ENCODE peak calls at places on chromosomes 7 and 10, in ten cellular contexts. R is activated T-helper 9 cell treated with anti-CD3 and anti-CD28 coated beads, Interleukin-2, amount 50 U/mL, for 16 hours; E is iris pigment epithelial cell; Q is B cell; D is AG08395; P is activated CD4-positive, alpha-beta T cell treated with anti-CD3 and anti-CD28 coated beads, Interleukin-2, amount 50 U/mL, for 1 hour; H is COR-L47; N is stimulated activated CD4-positive, alpha-beta T cell treated with anti-CD3 and anti-CD28 coated beads, Interleukin-12 subunit alpha, Interleukin-12 subunit beta, amount 100 ng/mL, for 4 hours; I is stimulated activated CD8-positive, alpha-beta memory T cell treated with anti-CD3 and anti-CD28 coated beads, Interleukin-2, amount 100 ng/mL, for 1 hour; G is Panc1. Y is an unnamed sample.

GRCh38 chr10:121772890-121773289 is 154.9 kb downstream of the ATE1 start:
- DNase-seq in R (no peak), E (peak), Q (no peak), D (no peak), P (no peak), H (no peak), N (no peak), I (no peak), G (no peak), Y (no peak)

GRCh38 chr7:47571355-47572100 is 10.4 kb downstream of the TNS3 start:
- DNase-seq in R (no peak), E (peak), Q (no peak), D (peak), P (no peak), H (peak), N (no peak), I (no peak), G (no peak), Y (no peak)

GRCh38 chr10:12811725-12812310 is 189.7 kb downstream of the CCDC3 start:
- DNase-seq in R (no peak), E (no peak), Q (no peak), D (no peak), P (no peak), H (no peak), N (no peak), I (no peak), G (no peak), Y (no peak)

GRCh38 chr10:6920072-6921019 is 340.3 kb upstream of the PRKCQ start:
- DNase-seq in R (peak), E (peak), Q (peak), D (peak), P (peak), H (peak), N (peak), I (peak), G (peak), Y (peak)

GRCh38 chr10:70664702-70665195 is 7.6 kb upstream of the ADAMTS14 start:
- DNase-seq in R (no peak), E (peak), Q (no peak), D (peak), P (no peak), H (peak), N (no peak), I (no peak), G (no peak), Y (no peak)

GRCh38 chr10:29618341-29619171 is 16.2 kb downstream of the SVIL start:
- DNase-seq in R (no peak), E (no peak), Q (no peak), D (no peak), P (no peak), H (no peak), N (no peak), I (no peak), G (no peak), Y (no peak)

GRCh38 chr10:113552014-113552413 is 839 bp upstream of the HABP2 start:
- DNase-seq in R (no peak), E (no peak), Q (no peak), D (no peak), P (no peak), H (no peak), N (no peak), I (no peak), G (no peak), Y (no peak)

GRCh38 chr10:131821378-131822012 is 79.3 kb upstream of the PPP2R2D start:
- DNase-seq in R (no peak), E (no peak), Q (no peak), D (no peak), P (no peak), H (no peak), N (no peak), I (no peak), G (no peak), Y (peak)

GRCh38 chr7:144513332-144513731 is 109.8 kb upstream of the NOBOX start:
- DNase-seq in R (no peak), E (peak), Q (no peak), D (no peak), P (no peak), H (peak), N (no peak), I (no peak), G (peak), Y (no peak)

GRCh38 chr10:14431868-14432267 is 101.1 kb upstream of the FRMD4A start:
- DNase-seq in R (no peak), E (no peak), Q (no peak), D (no peak), P (no peak), H (no peak), N (no peak), I (no peak), G (no peak), Y (no peak)

GRCh38 chr10:97000487-97001182 is 168.5 kb downstream of the LCOR start:
- DNase-seq in R (no peak), E (no peak), Q (no peak), D (no peak), P (no peak), H (no peak), N (no peak), I (no peak), G (no peak), Y (no peak)

GRCh38 chr10:99981581-99982199 is 28.1 kb downstream of the DNMBP start:
- DNase-seq in R (no peak), E (no peak), Q (no peak), D (no peak), P (no peak), H (no peak), N (no peak), I (no peak), G (no peak), Y (no peak)

GRCh38 chr7:10797157-10797556 is 176.5 kb upstream of the PHF14 start:
- DNase-seq in R (no peak), E (no peak), Q (no peak), D (no peak), P (no peak), H (no peak), N (no peak), I (no peak), G (no peak), Y (no peak)

GRCh38 chr10:123141791-123142700 is 5.9 kb upstream of the HMX2 start:
- DNase-seq in R (no peak), E (no peak), Q (peak), D (no peak), P (no peak), H (no peak), N (no peak), I (no peak), G (no peak), Y (no peak)

GRCh38 chr10:5317547-5318107 is 47.1 kb upstream of the UCN3 start:
- DNase-seq in R (peak), E (peak), Q (no peak), D (peak), P (peak), H (no peak), N (peak), I (peak), G (peak), Y (no peak)

GRCh38 chr10:44517635-44518034 is 132.7 kb upstream of the CXCL12 start:
- DNase-seq in R (no peak), E (no peak), Q (no peak), D (no peak), P (no peak), H (no peak), N (no peak), I (no peak), G (no peak), Y (no peak)

GRCh38 chr10:43878386-43878785 is 229.7 kb upstream of the ZNF32 start:
- DNase-seq in R (no peak), E (no peak), Q (no peak), D (peak), P (no peak), H (no peak), N (no peak), I (no peak), G (no peak), Y (no peak)

GRCh38 chr10:34280599-34281374 is 534.3 kb downstream of the PARD3 start:
- DNase-seq in R (no peak), E (peak), Q (no peak), D (peak), P (no peak), H (no peak), N (no peak), I (no peak), G (peak), Y (no peak)

GRCh38 chr7:47720141-47720906 is 138.4 kb upstream of the TNS3 start:
- DNase-seq in R (no peak), E (peak), Q (no peak), D (peak), P (no peak), H (no peak), N (no peak), I (no peak), G (no peak), Y (no peak)

GRCh38 chr10:69403519-69403918 is 13.2 kb downstream of the TACR2 start:
- DNase-seq in R (no peak), E (peak), Q (no peak), D (peak), P (no peak), H (no peak), N (no peak), I (no peak), G (no peak), Y (no peak)

GRCh38 chr7:54967384-54967783 is 51.4 kb upstream of the EGFR start:
- DNase-seq in R (no peak), E (peak), Q (no peak), D (no peak), P (no peak), H (no peak), N (no peak), I (no peak), G (peak), Y (no peak)

GRCh38 chr10:75110006-75110632 is 1.3 kb upstream of the SAMD8 start:
- DNase-seq in R (no peak), E (no peak), Q (no peak), D (no peak), P (no peak), H (no peak), N (no peak), I (no peak), G (no peak), Y (no peak)

GRCh38 chr10:113127285-113128283 is 177.5 kb downstream of the TCF7L2 start:
- DNase-seq in R (no peak), E (no peak), Q (no peak), D (no peak), P (no peak), H (no peak), N (no peak), I (no peak), G (no peak), Y (no peak)

GRCh38 chr7:106778656-106779250 is 86.3 kb upstream of the PIK3CG start:
- DNase-seq in R (no peak), E (no peak), Q (no peak), D (no peak), P (no peak), H (no peak), N (no peak), I (no peak), G (no peak), Y (no peak)

GRCh38 chr7:106807474-106807873 is 57.6 kb upstream of the PIK3CG start:
- DNase-seq in R (no peak), E (no peak), Q (no peak), D (no peak), P (no peak), H (no peak), N (no peak), I (no peak), G (no peak), Y (no peak)

GRCh38 chr7:24201221-24201620 is 82.8 kb upstream of the NPY start:
- DNase-seq in R (no peak), E (no peak), Q (no peak), D (no peak), P (no peak), H (no peak), N (no peak), I (no peak), G (no peak), Y (no peak)

GRCh38 chr7:57404343-57404966 is 45.5 kb upstream of the ZNF716 start:
- DNase-seq in R (no peak), E (no peak), Q (no peak), D (no peak), P (no peak), H (no peak), N (no peak), I (no peak), G (no peak), Y (no peak)

GRCh38 chr10:102313221-102313896 is 68.0 kb downstream of the GBF1 start:
- DNase-seq in R (no peak), E (no peak), Q (no peak), D (no peak), P (no peak), H (no peak), N (no peak), I (no peak), G (no peak), Y (no peak)

GRCh38 chr7:158454631-158455030 is 133.0 kb downstream of the PTPRN2 start:
- DNase-seq in R (no peak), E (no peak), Q (no peak), D (no peak), P (no peak), H (no peak), N (no peak), I (no peak), G (no peak), Y (no peak)

GRCh38 chr7:81013036-81013435 is 94.2 kb upstream of the SEMA3C start:
- DNase-seq in R (no peak), E (peak), Q (no peak), D (peak), P (no peak), H (no peak), N (no peak), I (no peak), G (peak), Y (no peak)

GRCh38 chr7:3138992-3139391 is 95.3 kb upstream of the CARD11 start:
- DNase-seq in R (no peak), E (peak), Q (no peak), D (no peak), P (no peak), H (peak), N (no peak), I (no peak), G (no peak), Y (no peak)

GRCh38 chr10:30466466-30466865 is 32.5 kb downstream of the MAP3K8 start:
- DNase-seq in R (no peak), E (no peak), Q (no peak), D (no peak), P (no peak), H (no peak), N (no peak), I (no peak), G (no peak), Y (no peak)

GRCh38 chr7:131274986-131275385 is 52.7 kb upstream of the MKLN1 start:
- DNase-seq in R (no peak), E (no peak), Q (no peak), D (no peak), P (no peak), H (no peak), N (no peak), I (no peak), G (no peak), Y (no peak)

GRCh38 chr10:17249820-17250219 is 21.8 kb downstream of the VIM start:
- DNase-seq in R (no peak), E (no peak), Q (no peak), D (no peak), P (no peak), H (no peak), N (no peak), I (no peak), G (no peak), Y (no peak)